ENCODE peak calls at places on chromosome 7, in four cellular contexts. One of them, this sample, is unnamed.
A peak's percentile ranks its signal among the peaks of the same experiment; 100 is the strongest.

GRCh38 chr7:46205478-46205877 is 284.4 kb upstream of the IGFBP3 start:
- DNase-seq in tibial nerve: no peak
- DNase-seq in AG09309: no peak
- DNase-seq in right cardiac atrium: no peak
- DNase-seq in this sample: no peak

GRCh38 chr7:105830405-105831218 is 45.8 kb downstream of the ATXN7L1 start:
- DNase-seq in tibial nerve: no peak
- DNase-seq in AG09309: peak; percentile 94
- DNase-seq in right cardiac atrium: no peak
- DNase-seq in this sample: no peak

GRCh38 chr7:12757443-12757842 is 70.0 kb downstream of the ARL4A start:
- DNase-seq in tibial nerve: no peak
- DNase-seq in AG09309: peak; percentile 76
- DNase-seq in right cardiac atrium: peak; percentile 24
- DNase-seq in this sample: no peak

GRCh38 chr7:56053379-56053778 is 1.8 kb downstream of the CCT6A start:
- DNase-seq in tibial nerve: no peak
- DNase-seq in AG09309: no peak
- DNase-seq in right cardiac atrium: no peak
- DNase-seq in this sample: no peak

GRCh38 chr7:139727151-139727705 is 50.6 kb downstream of the HIPK2 start:
- DNase-seq in tibial nerve: no peak
- DNase-seq in AG09309: peak; percentile 18
- DNase-seq in right cardiac atrium: no peak
- DNase-seq in this sample: no peak

GRCh38 chr7:27171636-27172387 is 2.3 kb downstream of the HOXA10 start:
- DNase-seq in tibial nerve: no peak
- DNase-seq in AG09309: no peak
- DNase-seq in right cardiac atrium: peak; percentile 8
- DNase-seq in this sample: no peak

GRCh38 chr7:114243646-114244045 is 171.0 kb upstream of the FOXP2 start:
- DNase-seq in tibial nerve: no peak
- DNase-seq in AG09309: no peak
- DNase-seq in right cardiac atrium: no peak
- DNase-seq in this sample: no peak

GRCh38 chr7:2730846-2731770 is 43.1 kb downstream of the AMZ1 start:
- DNase-seq in tibial nerve: no peak
- DNase-seq in AG09309: no peak
- DNase-seq in right cardiac atrium: peak; percentile 43
- DNase-seq in this sample: peak; percentile 38

GRCh38 chr7:148939128-148939747 is 55.1 kb upstream of the EZH2 start:
- DNase-seq in tibial nerve: no peak
- DNase-seq in AG09309: no peak
- DNase-seq in right cardiac atrium: no peak
- DNase-seq in this sample: no peak

GRCh38 chr7:70807650-70808049 is 324.3 kb upstream of the GALNT17 start:
- DNase-seq in tibial nerve: no peak
- DNase-seq in AG09309: no peak
- DNase-seq in right cardiac atrium: no peak
- DNase-seq in this sample: no peak

GRCh38 chr7:141704112-141704511 is 2.1 kb upstream of the DENND11 start:
- DNase-seq in tibial nerve: no peak
- DNase-seq in AG09309: no peak
- DNase-seq in right cardiac atrium: no peak
- DNase-seq in this sample: no peak

GRCh38 chr7:47198159-47198558 is 383.8 kb downstream of the TNS3 start:
- DNase-seq in tibial nerve: no peak
- DNase-seq in AG09309: no peak
- DNase-seq in right cardiac atrium: no peak
- DNase-seq in this sample: no peak

GRCh38 chr7:149794665-149795064 is 21.3 kb upstream of the ZNF467 start:
- DNase-seq in tibial nerve: no peak
- DNase-seq in AG09309: no peak
- DNase-seq in right cardiac atrium: no peak
- DNase-seq in this sample: no peak

GRCh38 chr7:137007001-137007725 is 138.7 kb downstream of the CHRM2 start:
- DNase-seq in tibial nerve: no peak
- DNase-seq in AG09309: peak; percentile 40
- DNase-seq in right cardiac atrium: no peak
- DNase-seq in this sample: no peak

GRCh38 chr7:85890244-85890811 is 703.5 kb upstream of the SEMA3D start:
- DNase-seq in tibial nerve: no peak
- DNase-seq in AG09309: peak; percentile 2
- DNase-seq in right cardiac atrium: no peak
- DNase-seq in this sample: no peak

GRCh38 chr7:91620827-91621226 is 259.7 kb downstream of the MTERF1 start:
- DNase-seq in tibial nerve: no peak
- DNase-seq in AG09309: no peak
- DNase-seq in right cardiac atrium: no peak
- DNase-seq in this sample: no peak

GRCh38 chr7:88002617-88003016 is 68.6 kb downstream of the ADAM22 start:
- DNase-seq in tibial nerve: no peak
- DNase-seq in AG09309: no peak
- DNase-seq in right cardiac atrium: no peak
- DNase-seq in this sample: no peak

GRCh38 chr7:140571537-140572122 is 69.0 kb downstream of the DENND2A start:
- DNase-seq in tibial nerve: no peak
- DNase-seq in AG09309: no peak
- DNase-seq in right cardiac atrium: no peak
- DNase-seq in this sample: no peak

GRCh38 chr7:96400001-96400400 is 78.1 kb upstream of the SLC25A13 start:
- DNase-seq in tibial nerve: no peak
- DNase-seq in AG09309: no peak
- DNase-seq in right cardiac atrium: no peak
- DNase-seq in this sample: no peak

This sample was measured in Right ventricle myocardium superior.